ENCODE peak calls at places on chromosome 12, in five cellular contexts. One of them, this sample, is unnamed.

GRCh38 chr12:19710811-19711793 is 271.8 kb downstream of the AEBP2 start:
- DNase-seq in pancreas: no peak
- DNase-seq in cerebellum: no peak
- DNase-seq in GM20000: no peak
- DNase-seq in HTR-8/SVneo: no peak
- DNase-seq in this sample: no peak

GRCh38 chr12:39804479-39805241 is 185.1 kb upstream of the ABCD2 start:
- DNase-seq in pancreas: no peak
- DNase-seq in cerebellum: no peak
- DNase-seq in GM20000: no peak
- DNase-seq in HTR-8/SVneo: no peak
- DNase-seq in this sample: no peak

GRCh38 chr12:67661311-67662011 is 12.9 kb downstream of the DYRK2 start:
- DNase-seq in pancreas: no peak
- DNase-seq in cerebellum: no peak
- DNase-seq in GM20000: no peak
- DNase-seq in HTR-8/SVneo: no peak
- DNase-seq in this sample: no peak

GRCh38 chr12:50057000-50057841 is at the start of gene ASIC1:
- DNase-seq in pancreas: peak; percentile 87
- DNase-seq in cerebellum: peak; percentile 83
- DNase-seq in GM20000: peak; percentile 78
- DNase-seq in HTR-8/SVneo: peak; percentile 72
- DNase-seq in this sample: peak; percentile 57

GRCh38 chr12:42741771-42742510 is 152.4 kb upstream of the PRICKLE1 start:
- DNase-seq in pancreas: no peak
- DNase-seq in cerebellum: no peak
- DNase-seq in GM20000: no peak
- DNase-seq in HTR-8/SVneo: peak; percentile 45
- DNase-seq in this sample: no peak

GRCh38 chr12:75489613-75490210 is 9.2 kb downstream of the GLIPR1 start:
- DNase-seq in pancreas: no peak
- DNase-seq in cerebellum: no peak
- DNase-seq in GM20000: no peak
- DNase-seq in HTR-8/SVneo: no peak
- DNase-seq in this sample: no peak

GRCh38 chr12:77603923-77604322 is 226.8 kb upstream of the NAV3 start:
- DNase-seq in pancreas: no peak
- DNase-seq in cerebellum: no peak
- DNase-seq in GM20000: no peak
- DNase-seq in HTR-8/SVneo: no peak
- DNase-seq in this sample: no peak

GRCh38 chr12:79535751-79536150 is 155.0 kb downstream of the PAWR start:
- DNase-seq in pancreas: no peak
- DNase-seq in cerebellum: no peak
- DNase-seq in GM20000: no peak
- DNase-seq in HTR-8/SVneo: no peak
- DNase-seq in this sample: no peak

GRCh38 chr12:122155705-122156104 is 18.3 kb downstream of the IL31 start:
- DNase-seq in pancreas: no peak
- DNase-seq in cerebellum: no peak
- DNase-seq in GM20000: no peak
- DNase-seq in HTR-8/SVneo: no peak
- DNase-seq in this sample: no peak

GRCh38 chr12:56658921-56659320 is 13.1 kb upstream of the ATP5F1B start:
- DNase-seq in pancreas: no peak
- DNase-seq in cerebellum: no peak
- DNase-seq in GM20000: peak; percentile 45
- DNase-seq in HTR-8/SVneo: no peak
- DNase-seq in this sample: peak; percentile 37

GRCh38 chr12:93347054-93347786 is 30.5 kb upstream of the NUDT4 start:
- DNase-seq in pancreas: no peak
- DNase-seq in cerebellum: no peak
- DNase-seq in GM20000: no peak
- DNase-seq in HTR-8/SVneo: no peak
- DNase-seq in this sample: no peak

GRCh38 chr12:57236925-57237652 is 7.6 kb downstream of the SHMT2 start:
- DNase-seq in pancreas: peak; percentile 53
- DNase-seq in cerebellum: no peak
- DNase-seq in GM20000: peak; percentile 10
- DNase-seq in HTR-8/SVneo: no peak
- DNase-seq in this sample: no peak

GRCh38 chr12:65536876-65537661 is 258.6 kb downstream of the MSRB3 start:
- DNase-seq in pancreas: no peak
- DNase-seq in cerebellum: no peak
- DNase-seq in GM20000: no peak
- DNase-seq in HTR-8/SVneo: peak; percentile 73
- DNase-seq in this sample: no peak

GRCh38 chr12:122421263-122421814 is 1.1 kb downstream of the CLIP1 start:
- DNase-seq in pancreas: peak; percentile 67
- DNase-seq in cerebellum: peak; percentile 65
- DNase-seq in GM20000: peak; percentile 43
- DNase-seq in HTR-8/SVneo: no peak
- DNase-seq in this sample: peak; percentile 35

GRCh38 chr12:59070534-59070933 is 150.2 kb upstream of the LRIG3 start:
- DNase-seq in pancreas: no peak
- DNase-seq in cerebellum: no peak
- DNase-seq in GM20000: no peak
- DNase-seq in HTR-8/SVneo: no peak
- DNase-seq in this sample: no peak

GRCh38 chr12:53492188-53492587 is 7.1 kb downstream of the MAP3K12 start:
- DNase-seq in pancreas: peak; percentile 58
- DNase-seq in cerebellum: no peak
- DNase-seq in GM20000: no peak
- DNase-seq in HTR-8/SVneo: no peak
- DNase-seq in this sample: no peak

GRCh38 chr12:26691234-26691970 is 141.6 kb downstream of the ITPR2 start:
- DNase-seq in pancreas: no peak
- DNase-seq in cerebellum: no peak
- DNase-seq in GM20000: no peak
- DNase-seq in HTR-8/SVneo: peak; percentile 78
- DNase-seq in this sample: no peak

GRCh38 chr12:51905507-51906438 is 1.5 kb upstream of the ACVRL1 start:
- DNase-seq in pancreas: peak; percentile 38
- DNase-seq in cerebellum: no peak
- DNase-seq in GM20000: no peak
- DNase-seq in HTR-8/SVneo: no peak
- DNase-seq in this sample: no peak

GRCh38 chr12:94046626-94047410 is 101.6 kb upstream of the PLXNC1 start:
- DNase-seq in pancreas: no peak
- DNase-seq in cerebellum: no peak
- DNase-seq in GM20000: no peak
- DNase-seq in HTR-8/SVneo: no peak
- DNase-seq in this sample: no peak

GRCh38 chr12:118164798-118165486 is 29.0 kb downstream of the PEBP1 start:
- DNase-seq in pancreas: no peak
- DNase-seq in cerebellum: peak; percentile 21
- DNase-seq in GM20000: no peak
- DNase-seq in HTR-8/SVneo: peak; percentile 39
- DNase-seq in this sample: no peak

GRCh38 chr12:2876431-2877046 is 435 bp downstream of the FOXM1 start:
- DNase-seq in pancreas: no peak
- DNase-seq in cerebellum: no peak
- DNase-seq in GM20000: peak; percentile 46
- DNase-seq in HTR-8/SVneo: no peak
- DNase-seq in this sample: peak; percentile 43

GRCh38 chr12:1666685-1667162 is 24.1 kb upstream of the ADIPOR2 start:
- DNase-seq in pancreas: no peak
- DNase-seq in cerebellum: no peak
- DNase-seq in GM20000: no peak
- DNase-seq in HTR-8/SVneo: no peak
- DNase-seq in this sample: no peak

GRCh38 chr12:50715174-50715573 is 48.7 kb upstream of the ATF1 start:
- DNase-seq in pancreas: no peak
- DNase-seq in cerebellum: peak; percentile 88
- DNase-seq in GM20000: no peak
- DNase-seq in HTR-8/SVneo: no peak
- DNase-seq in this sample: no peak

This sample was measured in GM10248.